ENCODE peak calls at places on chromosomes 12 and 14, in nine cellular contexts. One of them, this sample, is unnamed.
A peak's percentile ranks its signal among the peaks of the same experiment; 100 is the strongest.

GRCh38 chr12:3365416-3366385 is 125.3 kb upstream of the PRMT8 start:
- DNase-seq in foreskin fibroblast: peak; percentile 3
- DNase-seq in CD4-positive, alpha-beta T cell: no peak
- DNase-seq in cardiac fibroblast: no peak
- DNase-seq in B cell: no peak
- DNase-seq in AG09309: no peak
- DNase-seq in CD8-positive, alpha-beta T cell: no peak
- DNase-seq in tibial artery: no peak
- DNase-seq in cardiac muscle cell: peak; percentile 10
- DNase-seq in this sample: no peak

GRCh38 chr14:105974902-105975301 is 448.5 kb downstream of the TMEM121 start:
- DNase-seq in cardiac muscle cell: no peak
- DNase-seq in tibial artery: no peak
- DNase-seq in CD8-positive, alpha-beta T cell: peak; percentile 86
- DNase-seq in cardiac fibroblast: no peak
- DNase-seq in B cell: peak; percentile 65
- DNase-seq in foreskin fibroblast: no peak
- DNase-seq in AG09309: no peak
- DNase-seq in CD4-positive, alpha-beta T cell: peak; percentile 53
- DNase-seq in this sample: no peak

GRCh38 chr14:91918159-91918883 is 29.2 kb downstream of the FBLN5 start:
- DNase-seq in foreskin fibroblast: no peak
- DNase-seq in B cell: no peak
- DNase-seq in cardiac muscle cell: peak; percentile 42
- DNase-seq in CD4-positive, alpha-beta T cell: no peak
- DNase-seq in AG09309: no peak
- DNase-seq in tibial artery: no peak
- DNase-seq in cardiac fibroblast: peak; percentile 74
- DNase-seq in CD8-positive, alpha-beta T cell: no peak
- DNase-seq in this sample: no peak

GRCh38 chr12:99479149-99479548 is 168.4 kb upstream of the GARIN6 start:
- DNase-seq in CD4-positive, alpha-beta T cell: no peak
- DNase-seq in cardiac fibroblast: no peak
- DNase-seq in tibial artery: no peak
- DNase-seq in cardiac muscle cell: no peak
- DNase-seq in B cell: no peak
- DNase-seq in CD8-positive, alpha-beta T cell: no peak
- DNase-seq in foreskin fibroblast: no peak
- DNase-seq in AG09309: no peak
- DNase-seq in this sample: no peak

GRCh38 chr14:64723691-64724577 is 19.7 kb downstream of the PLEKHG3 start:
- DNase-seq in CD8-positive, alpha-beta T cell: no peak
- DNase-seq in B cell: no peak
- DNase-seq in cardiac fibroblast: no peak
- DNase-seq in cardiac muscle cell: no peak
- DNase-seq in AG09309: no peak
- DNase-seq in tibial artery: peak; percentile 84
- DNase-seq in CD4-positive, alpha-beta T cell: no peak
- DNase-seq in foreskin fibroblast: no peak
- DNase-seq in this sample: no peak

GRCh38 chr12:14283489-14284144 is 81.9 kb upstream of the ATF7IP start:
- DNase-seq in cardiac fibroblast: no peak
- DNase-seq in cardiac muscle cell: no peak
- DNase-seq in CD4-positive, alpha-beta T cell: no peak
- DNase-seq in CD8-positive, alpha-beta T cell: no peak
- DNase-seq in B cell: peak; percentile 64
- DNase-seq in foreskin fibroblast: no peak
- DNase-seq in tibial artery: no peak
- DNase-seq in AG09309: no peak
- DNase-seq in this sample: no peak

GRCh38 chr14:96055753-96056508 is 16.8 kb downstream of the C14orf132 start:
- DNase-seq in cardiac muscle cell: no peak
- DNase-seq in CD4-positive, alpha-beta T cell: no peak
- DNase-seq in B cell: no peak
- DNase-seq in AG09309: no peak
- DNase-seq in cardiac fibroblast: no peak
- DNase-seq in tibial artery: no peak
- DNase-seq in CD8-positive, alpha-beta T cell: peak; percentile 31
- DNase-seq in foreskin fibroblast: no peak
- DNase-seq in this sample: no peak

GRCh38 chr12:52566847-52567291 is 6.8 kb downstream of the KRT74 start:
- DNase-seq in CD8-positive, alpha-beta T cell: peak; percentile 62
- DNase-seq in CD4-positive, alpha-beta T cell: no peak
- DNase-seq in cardiac muscle cell: peak; percentile 13
- DNase-seq in tibial artery: no peak
- DNase-seq in B cell: no peak
- DNase-seq in cardiac fibroblast: no peak
- DNase-seq in AG09309: no peak
- DNase-seq in foreskin fibroblast: no peak
- DNase-seq in this sample: no peak

GRCh38 chr12:9615420-9616135 is 7.9 kb upstream of the KLRB1 start:
- DNase-seq in AG09309: no peak
- DNase-seq in tibial artery: no peak
- DNase-seq in foreskin fibroblast: no peak
- DNase-seq in cardiac muscle cell: no peak
- DNase-seq in CD4-positive, alpha-beta T cell: no peak
- DNase-seq in cardiac fibroblast: no peak
- DNase-seq in B cell: peak; percentile 39
- DNase-seq in CD8-positive, alpha-beta T cell: no peak
- DNase-seq in this sample: no peak

GRCh38 chr12:1457901-1458300 is 136.5 kb downstream of the FBXL14 start:
- DNase-seq in CD4-positive, alpha-beta T cell: no peak
- DNase-seq in CD8-positive, alpha-beta T cell: no peak
- DNase-seq in AG09309: peak; percentile 72
- DNase-seq in cardiac fibroblast: peak; percentile 61
- DNase-seq in tibial artery: peak; percentile 86
- DNase-seq in cardiac muscle cell: peak; percentile 32
- DNase-seq in B cell: no peak
- DNase-seq in foreskin fibroblast: peak; percentile 95
- DNase-seq in this sample: no peak

GRCh38 chr12:53712059-53712643 is 15.1 kb downstream of the CALCOCO1 start:
- DNase-seq in tibial artery: no peak
- DNase-seq in B cell: no peak
- DNase-seq in foreskin fibroblast: no peak
- DNase-seq in AG09309: no peak
- DNase-seq in CD8-positive, alpha-beta T cell: no peak
- DNase-seq in cardiac muscle cell: no peak
- DNase-seq in CD4-positive, alpha-beta T cell: no peak
- DNase-seq in cardiac fibroblast: no peak
- DNase-seq in this sample: no peak

GRCh38 chr14:100557658-100558057 is 29.6 kb downstream of the BEGAIN start:
- DNase-seq in foreskin fibroblast: no peak
- DNase-seq in CD8-positive, alpha-beta T cell: no peak
- DNase-seq in tibial artery: no peak
- DNase-seq in cardiac fibroblast: no peak
- DNase-seq in AG09309: no peak
- DNase-seq in cardiac muscle cell: no peak
- DNase-seq in CD4-positive, alpha-beta T cell: no peak
- DNase-seq in B cell: no peak
- DNase-seq in this sample: no peak

DNA sequence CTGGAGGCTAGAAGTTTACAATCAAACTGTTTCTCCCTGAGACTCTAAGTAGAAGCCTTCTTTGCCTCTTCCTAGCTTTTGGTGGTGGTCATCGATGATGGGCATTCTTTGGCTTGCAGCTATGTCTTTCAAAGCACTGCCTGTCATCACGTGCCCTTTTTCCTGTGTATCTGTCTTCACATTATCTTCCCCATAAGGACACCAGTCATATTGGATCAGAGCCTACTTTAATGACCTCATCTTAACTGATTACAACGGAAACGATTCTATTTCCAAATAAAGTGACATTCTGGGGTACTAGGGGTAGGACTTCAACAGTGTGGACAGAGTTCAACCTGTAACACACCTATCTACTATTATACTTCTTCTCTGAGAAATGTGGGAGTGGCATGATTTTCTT is 31.1 kb upstream of the IFNG-AS1 start:
- DNase-seq in foreskin fibroblast: no peak
- DNase-seq in tibial artery: no peak
- DNase-seq in cardiac fibroblast: no peak
- DNase-seq in CD4-positive, alpha-beta T cell: no peak
- DNase-seq in AG09309: no peak
- DNase-seq in CD8-positive, alpha-beta T cell: no peak
- DNase-seq in B cell: no peak
- DNase-seq in cardiac muscle cell: no peak
- DNase-seq in this sample: no peak
- TF ChIP-seq CTCF in foreskin fibroblast: no peak
- TF ChIP-seq CTCF in tibial artery: no peak
- TF ChIP-seq CTCF in cardiac fibroblast: no peak
- TF ChIP-seq CTCF in CD4-positive, alpha-beta T cell: no peak
- TF ChIP-seq CTCF in AG09309: no peak
- TF ChIP-seq CTCF in CD8-positive, alpha-beta T cell: no peak
- TF ChIP-seq CTCF in B cell: no peak
- TF ChIP-seq CTCF in cardiac muscle cell: no peak
- TF ChIP-seq CTCF in this sample: no peak

GRCh38 chr12:130214686-130215370 is 52.6 kb downstream of the FZD10 start:
- DNase-seq in foreskin fibroblast: no peak
- DNase-seq in tibial artery: no peak
- DNase-seq in CD8-positive, alpha-beta T cell: no peak
- DNase-seq in cardiac fibroblast: no peak
- DNase-seq in cardiac muscle cell: no peak
- DNase-seq in CD4-positive, alpha-beta T cell: no peak
- DNase-seq in B cell: no peak
- DNase-seq in AG09309: no peak
- DNase-seq in this sample: no peak
- TF ChIP-seq CTCF in foreskin fibroblast: no peak
- TF ChIP-seq CTCF in tibial artery: no peak
- TF ChIP-seq CTCF in CD8-positive, alpha-beta T cell: no peak
- TF ChIP-seq CTCF in cardiac fibroblast: no peak
- TF ChIP-seq CTCF in cardiac muscle cell: no peak
- TF ChIP-seq CTCF in CD4-positive, alpha-beta T cell: no peak
- TF ChIP-seq CTCF in B cell: no peak
- TF ChIP-seq CTCF in AG09309: no peak
- TF ChIP-seq CTCF in this sample: no peak

DNA sequence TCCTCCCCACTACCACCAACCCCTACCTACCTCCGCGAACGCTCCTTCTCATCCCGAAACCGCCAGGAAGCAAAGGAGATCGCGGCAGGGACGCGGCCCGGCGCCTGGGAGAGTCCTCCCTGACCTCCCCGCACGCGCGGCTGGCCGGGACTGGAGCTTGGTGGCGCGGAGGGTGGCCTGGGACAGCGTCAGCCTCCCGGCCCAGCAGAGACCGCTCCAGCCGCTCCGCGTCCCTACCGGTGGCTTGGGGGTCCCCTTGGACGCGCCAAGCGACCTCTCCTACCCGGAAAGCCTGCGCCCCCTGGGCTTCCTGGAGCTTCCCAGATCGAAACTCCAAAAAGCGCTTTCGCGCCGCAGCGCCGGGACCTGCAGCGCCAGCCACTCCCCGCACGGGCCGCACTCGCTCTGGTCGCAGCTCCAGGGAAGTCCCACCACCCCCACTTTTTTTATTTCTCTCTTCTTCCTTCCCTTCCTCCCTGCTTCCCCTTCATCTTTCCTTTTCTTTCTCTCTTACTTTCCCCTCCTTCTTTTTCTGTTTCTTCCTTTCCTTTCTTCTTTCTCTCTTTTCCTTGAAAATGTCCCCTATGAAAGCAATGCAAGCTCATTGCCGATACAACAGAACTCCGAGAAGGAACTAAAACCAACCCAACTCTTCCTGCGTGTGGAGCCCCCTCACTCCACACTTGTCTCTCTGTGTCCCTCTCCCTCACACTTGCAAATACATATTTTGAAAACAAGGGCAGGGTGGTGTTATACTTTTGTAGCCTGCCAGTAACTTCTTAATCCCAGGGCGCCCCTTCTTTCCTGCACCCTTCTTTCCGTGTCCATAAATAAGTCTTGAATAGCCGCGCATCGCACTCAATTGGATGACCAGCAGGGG is 3.8 kb downstream of the DIO3 start:
- DNase-seq in foreskin fibroblast: no peak
- DNase-seq in cardiac muscle cell: no peak
- DNase-seq in CD8-positive, alpha-beta T cell: no peak
- DNase-seq in AG09309: no peak
- DNase-seq in cardiac fibroblast: no peak
- DNase-seq in CD4-positive, alpha-beta T cell: no peak
- DNase-seq in B cell: no peak
- DNase-seq in tibial artery: no peak
- DNase-seq in this sample: no peak
- TF ChIP-seq CTCF in foreskin fibroblast: no peak
- TF ChIP-seq CTCF in cardiac muscle cell: no peak
- TF ChIP-seq CTCF in CD8-positive, alpha-beta T cell: no peak
- TF ChIP-seq CTCF in AG09309: no peak
- TF ChIP-seq CTCF in cardiac fibroblast: no peak
- TF ChIP-seq CTCF in CD4-positive, alpha-beta T cell: no peak
- TF ChIP-seq CTCF in B cell: no peak
- TF ChIP-seq CTCF in tibial artery: no peak
- TF ChIP-seq CTCF in this sample: no peak

GRCh38 chr14:88871429-88871828 is 47.0 kb downstream of the TTC8 start:
- DNase-seq in cardiac muscle cell: no peak
- DNase-seq in CD4-positive, alpha-beta T cell: no peak
- DNase-seq in AG09309: no peak
- DNase-seq in foreskin fibroblast: no peak
- DNase-seq in cardiac fibroblast: no peak
- DNase-seq in B cell: no peak
- DNase-seq in tibial artery: no peak
- DNase-seq in CD8-positive, alpha-beta T cell: no peak
- DNase-seq in this sample: no peak

GRCh38 chr14:88870777-88871176 is 46.3 kb downstream of the TTC8 start:
- DNase-seq in CD4-positive, alpha-beta T cell: no peak
- DNase-seq in cardiac fibroblast: no peak
- DNase-seq in CD8-positive, alpha-beta T cell: no peak
- DNase-seq in cardiac muscle cell: no peak
- DNase-seq in B cell: no peak
- DNase-seq in tibial artery: no peak
- DNase-seq in foreskin fibroblast: no peak
- DNase-seq in AG09309: no peak
- DNase-seq in this sample: no peak

GRCh38 chr14:88866305-88866704 is 41.9 kb downstream of the TTC8 start:
- DNase-seq in cardiac fibroblast: no peak
- DNase-seq in CD8-positive, alpha-beta T cell: no peak
- DNase-seq in B cell: no peak
- DNase-seq in tibial artery: no peak
- DNase-seq in AG09309: no peak
- DNase-seq in CD4-positive, alpha-beta T cell: no peak
- DNase-seq in cardiac muscle cell: no peak
- DNase-seq in foreskin fibroblast: no peak
- DNase-seq in this sample: no peak

GRCh38 chr14:88872976-88873375 is 48.5 kb downstream of the TTC8 start:
- DNase-seq in CD4-positive, alpha-beta T cell: no peak
- DNase-seq in B cell: no peak
- DNase-seq in foreskin fibroblast: no peak
- DNase-seq in cardiac muscle cell: no peak
- DNase-seq in cardiac fibroblast: no peak
- DNase-seq in AG09309: no peak
- DNase-seq in CD8-positive, alpha-beta T cell: no peak
- DNase-seq in tibial artery: no peak
- DNase-seq in this sample: no peak

DNA sequence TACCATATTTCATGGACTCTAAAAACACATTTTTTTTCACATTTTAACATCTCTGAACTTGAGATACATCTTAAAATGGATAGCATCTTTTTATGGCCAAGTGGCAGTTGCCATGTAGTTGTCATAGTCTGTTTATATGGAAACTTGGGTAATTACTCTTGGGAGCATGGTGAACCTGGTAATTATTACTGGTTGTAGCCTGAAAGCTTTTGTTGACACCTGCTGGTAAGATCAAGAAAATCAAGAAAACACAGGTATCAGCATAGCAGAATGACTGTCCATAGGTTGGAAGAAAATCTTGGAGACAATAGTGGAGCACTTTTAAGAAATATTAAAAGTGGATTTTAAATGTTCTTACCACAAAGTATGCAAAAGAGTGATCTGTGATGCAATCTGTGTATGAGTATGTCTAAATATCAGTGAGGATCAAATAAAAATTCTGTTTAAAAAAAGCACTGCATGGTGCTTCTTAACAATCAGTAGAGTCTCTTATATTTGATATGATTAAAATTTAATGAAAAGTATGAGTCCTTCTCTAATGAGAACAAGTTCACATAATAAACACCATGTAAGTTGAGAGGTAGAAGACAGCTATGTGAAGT is 44.2 kb downstream of the TTC8 start:
- DNase-seq in cardiac muscle cell: peak; percentile 15
- DNase-seq in CD8-positive, alpha-beta T cell: no peak
- DNase-seq in tibial artery: no peak
- DNase-seq in B cell: peak; percentile 13
- DNase-seq in cardiac fibroblast: peak; percentile 33
- DNase-seq in foreskin fibroblast: no peak
- DNase-seq in AG09309: no peak
- DNase-seq in CD4-positive, alpha-beta T cell: no peak
- DNase-seq in this sample: no peak
- TF ChIP-seq CTCF in cardiac muscle cell: peak; percentile 23
- TF ChIP-seq CTCF in CD8-positive, alpha-beta T cell: peak; percentile 15
- TF ChIP-seq CTCF in tibial artery: peak; percentile 43
- TF ChIP-seq CTCF in B cell: peak; percentile 43
- TF ChIP-seq CTCF in cardiac fibroblast: peak; percentile 21
- TF ChIP-seq CTCF in foreskin fibroblast: peak; percentile 30
- TF ChIP-seq CTCF in AG09309: peak; percentile 39
- TF ChIP-seq CTCF in CD4-positive, alpha-beta T cell: peak; percentile 58
- TF ChIP-seq CTCF in this sample: peak; percentile 40

This sample was measured in kidney epithelial cell.